ENCODE peak calls at places on chromosomes 1 and 21, in four cellular contexts. B is occipital lobe, P is prostate gland, U is hippocampal formation. I is an unnamed sample.

GRCh38 chr21:15722591-15723324 is 7.0 kb upstream of the USP25 start:
- DNase-seq in B (no peak), P (peak; percentile 17), U (no peak), I (peak; percentile 63)

GRCh38 chr1:224800486-224801119 is 128.9 kb upstream of the DNAH14 start:
- DNase-seq in U (no peak), P (no peak), B (no peak), I (no peak)

GRCh38 chr1:102978874-102979273 is 129.4 kb downstream of the COL11A1 start:
- DNase-seq in B (no peak), P (no peak), U (no peak), I (no peak)

GRCh38 chr21:43352568-43353281 is 74.2 kb downstream of the SIK1 start:
- DNase-seq in P (no peak), B (no peak), U (no peak), I (no peak)

GRCh38 chr1:50873458-50874187 is 86.4 kb downstream of the FAF1 start:
- DNase-seq in P (peak; percentile 16), U (peak; percentile 9), B (no peak), I (peak; percentile 87)

GRCh38 chr1:25829046-25829445 is 9.3 kb downstream of the MTFR1L start:
- DNase-seq in B (no peak), U (no peak), P (no peak), I (no peak)

GRCh38 chr1:115317101-115318012 is 20.7 kb downstream of the NGF start:
- DNase-seq in U (no peak), B (no peak), P (peak; percentile 22), I (peak; percentile 96)

GRCh38 chr1:46204406-46204742 is 1.2 kb downstream of the LURAP1 start:
- DNase-seq in U (peak; percentile 45), B (no peak), P (no peak), I (no peak)

GRCh38 chr1:3992103-3992556 is 92.1 kb upstream of the C1orf174 start:
- DNase-seq in U (no peak), B (no peak), P (no peak), I (no peak)

GRCh38 chr1:2199042-2199810 is 4.7 kb upstream of the FAAP20 start:
- DNase-seq in P (peak; percentile 87), U (peak; percentile 60), B (peak; percentile 84), I (peak; percentile 42)

GRCh38 chr1:19465123-19465522 is 20.2 kb downstream of the CAPZB start:
- DNase-seq in P (no peak), B (no peak), U (no peak), I (no peak)

GRCh38 chr1:209988706-209989105 is 50.7 kb downstream of the SYT14 start:
- DNase-seq in U (no peak), B (no peak), P (no peak), I (no peak)

GRCh38 chr1:29209173-29209572 is 21.6 kb downstream of the MECR start:
- DNase-seq in P (no peak), U (no peak), B (no peak), I (no peak)

GRCh38 chr1:208029381-208030319 is 118.7 kb upstream of the CD34 start:
- DNase-seq in B (peak; percentile 45), U (no peak), P (no peak), I (no peak)

GRCh38 chr1:204075116-204075636 is 2.3 kb downstream of the SOX13 start:
- DNase-seq in P (no peak), U (no peak), B (no peak), I (no peak)

GRCh38 chr1:198605880-198606458 is 32.9 kb upstream of the PTPRC start:
- DNase-seq in P (no peak), U (no peak), B (no peak), I (no peak)

GRCh38 chr1:24100945-24101737 is 10.8 kb downstream of the MYOM3 start:
- DNase-seq in U (no peak), B (no peak), P (no peak), I (no peak)

GRCh38 chr1:244254467-244254866 is 197.2 kb downstream of the ADSS2 start:
- DNase-seq in P (no peak), U (peak; percentile 30), B (no peak), I (no peak)

GRCh38 chr1:219354962-219355361 is 181.3 kb downstream of the LYPLAL1 start:
- DNase-seq in P (no peak), B (no peak), U (no peak), I (no peak)

GRCh38 chr21:39805983-39806382 is 61.0 kb downstream of the IGSF5 start:
- DNase-seq in P (no peak), B (no peak), U (no peak), I (peak; percentile 59)

GRCh38 chr1:101308935-101309333 is 72.1 kb downstream of the S1PR1 start:
- DNase-seq in U (no peak), P (no peak), B (no peak), I (no peak)

GRCh38 chr1:186785503-186785902 is 43.2 kb upstream of the PLA2G4A start:
- DNase-seq in P (no peak), B (no peak), U (no peak), I (no peak)

GRCh38 chr1:220966473-220966872 is 87.2 kb downstream of the HLX start:
- DNase-seq in B (no peak), P (no peak), U (no peak), I (no peak)